ENCODE peak calls at places on chromosomes 2 and 18, in six cellular contexts. One of them, this sample, is unnamed.

GRCh38 chr18:1995041-1995612 is 576.2 kb downstream of the METTL4 start:
- DNase-seq in HepG2: no peak
- DNase-seq in GM12878: no peak
- DNase-seq in K562: no peak
- DNase-seq in A549: no peak
- DNase-seq in endothelial cell of umbilical vein: no peak
- DNase-seq in this sample: no peak

GRCh38 chr2:64007924-64008323 is 11.3 kb downstream of the VPS54 start:
- DNase-seq in A549: no peak
- DNase-seq in K562: no peak
- DNase-seq in endothelial cell of umbilical vein: no peak
- DNase-seq in GM12878: no peak
- DNase-seq in HepG2: no peak
- DNase-seq in this sample: no peak

GRCh38 chr18:77101410-77102245 is 31.0 kb downstream of the MBP start:
- DNase-seq in HepG2: no peak
- DNase-seq in K562: no peak
- DNase-seq in A549: peak
- DNase-seq in GM12878: peak
- DNase-seq in endothelial cell of umbilical vein: peak
- DNase-seq in this sample: peak

GRCh38 chr2:193818801-193819499 is 1624.2 kb upstream of the TMEFF2 start:
- DNase-seq in K562: no peak
- DNase-seq in HepG2: no peak
- DNase-seq in A549: no peak
- DNase-seq in GM12878: no peak
- DNase-seq in endothelial cell of umbilical vein: peak
- DNase-seq in this sample: no peak

GRCh38 chr2:237677951-237678481 is 50.6 kb downstream of the LRRFIP1 start:
- DNase-seq in HepG2: peak
- DNase-seq in K562: peak
- DNase-seq in A549: no peak
- DNase-seq in endothelial cell of umbilical vein: peak
- DNase-seq in GM12878: no peak
- DNase-seq in this sample: peak

GRCh38 chr18:63454497-63454896 is 22.3 kb upstream of the SERPINB5 start:
- DNase-seq in endothelial cell of umbilical vein: no peak
- DNase-seq in K562: no peak
- DNase-seq in A549: peak
- DNase-seq in GM12878: no peak
- DNase-seq in HepG2: no peak
- DNase-seq in this sample: no peak

GRCh38 chr2:96084006-96084857 is 32.1 kb downstream of the ADRA2B start:
- DNase-seq in A549: no peak
- DNase-seq in GM12878: no peak
- DNase-seq in K562: no peak
- DNase-seq in HepG2: no peak
- DNase-seq in endothelial cell of umbilical vein: no peak
- DNase-seq in this sample: no peak

GRCh38 chr2:231614559-231615057 is 21.9 kb downstream of the TEX44 start:
- DNase-seq in A549: no peak
- DNase-seq in HepG2: no peak
- DNase-seq in K562: no peak
- DNase-seq in endothelial cell of umbilical vein: no peak
- DNase-seq in GM12878: no peak
- DNase-seq in this sample: peak

GRCh38 chr2:64479259-64480198 is 25.6 kb downstream of the LGALSL start:
- DNase-seq in endothelial cell of umbilical vein: no peak
- DNase-seq in GM12878: no peak
- DNase-seq in A549: no peak
- DNase-seq in K562: no peak
- DNase-seq in HepG2: no peak
- DNase-seq in this sample: no peak

GRCh38 chr2:207167129-207167923 is 1.6 kb upstream of the KLF7 start:
- DNase-seq in GM12878: no peak
- DNase-seq in HepG2: peak
- DNase-seq in A549: no peak
- DNase-seq in K562: no peak
- DNase-seq in endothelial cell of umbilical vein: no peak
- DNase-seq in this sample: peak

GRCh38 chr18:71443726-71444480 is 1100.2 kb downstream of the CBLN2 start:
- DNase-seq in endothelial cell of umbilical vein: no peak
- DNase-seq in K562: no peak
- DNase-seq in HepG2: no peak
- DNase-seq in A549: no peak
- DNase-seq in GM12878: no peak
- DNase-seq in this sample: no peak

GRCh38 chr2:191013617-191013875 is 425 bp downstream of the STAT1 start:
- DNase-seq in GM12878: no peak
- DNase-seq in HepG2: no peak
- DNase-seq in endothelial cell of umbilical vein: no peak
- DNase-seq in A549: no peak
- DNase-seq in K562: no peak
- DNase-seq in this sample: no peak

GRCh38 chr2:109712126-109712455 is 82.0 kb upstream of the RGPD5 start:
- DNase-seq in K562: no peak
- DNase-seq in GM12878: no peak
- DNase-seq in endothelial cell of umbilical vein: no peak
- DNase-seq in A549: no peak
- DNase-seq in HepG2: no peak
- DNase-seq in this sample: no peak

GRCh38 chr2:212595036-212595654 is 56.5 kb upstream of the ERBB4 start:
- DNase-seq in GM12878: peak
- DNase-seq in endothelial cell of umbilical vein: no peak
- DNase-seq in A549: peak
- DNase-seq in K562: no peak
- DNase-seq in HepG2: peak
- DNase-seq in this sample: peak

GRCh38 chr18:66560092-66560491 is 43.8 kb downstream of the CDH19 start:
- DNase-seq in endothelial cell of umbilical vein: peak
- DNase-seq in HepG2: peak
- DNase-seq in GM12878: no peak
- DNase-seq in K562: no peak
- DNase-seq in A549: peak
- DNase-seq in this sample: peak

GRCh38 chr18:62506495-62507143 is 16.2 kb upstream of the ZCCHC2 start:
- DNase-seq in endothelial cell of umbilical vein: no peak
- DNase-seq in K562: no peak
- DNase-seq in A549: no peak
- DNase-seq in GM12878: no peak
- DNase-seq in HepG2: no peak
- DNase-seq in this sample: no peak

GRCh38 chr2:111213877-111214276 is 93.2 kb downstream of the BCL2L11 start:
- DNase-seq in GM12878: no peak
- DNase-seq in K562: no peak
- DNase-seq in endothelial cell of umbilical vein: no peak
- DNase-seq in A549: no peak
- DNase-seq in HepG2: no peak
- DNase-seq in this sample: no peak

GRCh38 chr2:26710174-26710573 is 17.7 kb downstream of the KCNK3 start:
- DNase-seq in endothelial cell of umbilical vein: no peak
- DNase-seq in K562: no peak
- DNase-seq in HepG2: no peak
- DNase-seq in GM12878: no peak
- DNase-seq in A549: no peak
- DNase-seq in this sample: no peak

GRCh38 chr18:36650206-36650605 is 178.6 kb downstream of the TPGS2 start:
- DNase-seq in K562: no peak
- DNase-seq in GM12878: no peak
- DNase-seq in A549: no peak
- DNase-seq in HepG2: no peak
- DNase-seq in endothelial cell of umbilical vein: no peak
- DNase-seq in this sample: no peak

GRCh38 chr2:61620244-61621159 is 82.3 kb upstream of the XPO1 start:
- DNase-seq in GM12878: no peak
- DNase-seq in K562: peak
- DNase-seq in HepG2: peak
- DNase-seq in A549: peak
- DNase-seq in endothelial cell of umbilical vein: peak
- DNase-seq in this sample: peak

GRCh38 chr2:145006957-145007672 is 487.2 kb upstream of the ZEB2 start:
- DNase-seq in endothelial cell of umbilical vein: peak
- DNase-seq in GM12878: no peak
- DNase-seq in HepG2: no peak
- DNase-seq in K562: no peak
- DNase-seq in A549: peak
- DNase-seq in this sample: peak

GRCh38 chr2:39541011-39541930 is 104.2 kb upstream of the MAP4K3 start:
- DNase-seq in endothelial cell of umbilical vein: peak
- DNase-seq in GM12878: no peak
- DNase-seq in K562: peak
- DNase-seq in HepG2: peak
- DNase-seq in A549: no peak
- DNase-seq in this sample: no peak

GRCh38 chr2:100124746-100125145 is 17.6 kb downstream of the AFF3 start:
- DNase-seq in endothelial cell of umbilical vein: no peak
- DNase-seq in A549: peak
- DNase-seq in K562: no peak
- DNase-seq in GM12878: no peak
- DNase-seq in HepG2: no peak
- DNase-seq in this sample: no peak

DNA sequence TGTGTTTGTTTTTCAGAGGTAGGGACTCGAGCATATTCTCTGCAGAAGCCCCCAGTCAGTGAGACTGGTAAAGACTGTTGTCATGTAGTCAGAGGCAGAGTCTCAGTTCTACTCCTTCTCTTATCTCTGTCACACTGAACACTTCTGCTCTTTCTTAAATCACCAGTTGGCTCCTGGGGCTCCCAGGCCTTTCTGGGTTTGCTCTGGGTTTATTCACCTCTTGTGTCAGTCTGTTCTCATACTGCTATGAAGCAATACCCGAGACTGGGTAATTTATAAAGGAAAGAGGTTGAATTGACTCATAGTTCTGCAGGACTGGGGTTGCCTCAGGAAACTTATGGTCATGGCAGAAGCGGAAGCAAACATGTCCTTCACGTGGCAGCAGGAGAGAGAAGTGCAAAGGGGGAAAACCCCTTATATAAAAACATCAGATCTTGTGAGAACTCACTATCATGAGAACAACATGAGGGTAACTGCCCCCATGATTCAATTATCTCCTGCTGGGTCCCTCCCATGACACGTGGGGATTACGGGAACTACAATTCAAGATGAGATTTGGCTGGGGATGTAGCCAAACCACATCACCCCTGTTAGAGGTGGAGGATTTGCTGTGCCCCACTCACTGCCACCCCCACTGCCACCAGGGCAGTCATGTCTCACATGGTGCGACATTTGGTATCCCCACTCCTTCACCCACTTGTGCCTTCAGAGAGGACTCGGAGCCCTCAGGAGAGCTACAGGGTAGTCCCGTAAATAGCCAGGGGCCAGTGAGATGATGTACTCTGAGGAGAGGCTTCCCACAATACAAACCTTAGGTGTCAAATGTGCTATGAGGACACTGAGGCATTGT is 35.9 kb downstream of the CDC42EP3 start:
- DNase-seq in A549: no peak
- DNase-seq in GM12878: peak
- DNase-seq in endothelial cell of umbilical vein: peak
- DNase-seq in K562: no peak
- DNase-seq in HepG2: no peak
- DNase-seq in this sample: peak
- TF ChIP-seq MYC in A549: no peak
- TF ChIP-seq MYC in GM12878: no peak
- TF ChIP-seq MYC in endothelial cell of umbilical vein: no peak
- TF ChIP-seq MYC in K562: no peak
- TF ChIP-seq MYC in HepG2: no peak
- TF ChIP-seq MYC in this sample: peak

GRCh38 chr18:12657849-12658829 is at the start of gene SPIRE1:
- DNase-seq in GM12878: no peak
- DNase-seq in A549: peak
- DNase-seq in HepG2: peak
- DNase-seq in endothelial cell of umbilical vein: peak
- DNase-seq in K562: peak
- DNase-seq in this sample: peak
- TF ChIP-seq MAX in GM12878: no peak
- TF ChIP-seq MAX in A549: peak
- TF ChIP-seq MAX in HepG2: peak
- TF ChIP-seq MAX in endothelial cell of umbilical vein: no peak
- TF ChIP-seq MAX in K562: no peak
- TF ChIP-seq MAX in this sample: no peak

GRCh38 chr2:238790126-238790820 is 57.6 kb upstream of the TWIST2 start:
- DNase-seq in HepG2: no peak
- DNase-seq in A549: no peak
- DNase-seq in K562: no peak
- DNase-seq in endothelial cell of umbilical vein: no peak
- DNase-seq in GM12878: no peak
- DNase-seq in this sample: no peak
- TF ChIP-seq MYC in HepG2: no peak
- TF ChIP-seq MYC in A549: no peak
- TF ChIP-seq MYC in K562: no peak
- TF ChIP-seq MYC in endothelial cell of umbilical vein: no peak
- TF ChIP-seq MYC in GM12878: no peak
- TF ChIP-seq MYC in this sample: no peak

GRCh38 chr2:44479127-44479887 is 117.6 kb downstream of the CAMKMT start:
- DNase-seq in HepG2: peak
- DNase-seq in endothelial cell of umbilical vein: peak
- DNase-seq in GM12878: peak
- DNase-seq in K562: peak
- DNase-seq in A549: peak
- DNase-seq in this sample: peak
- TF ChIP-seq MAX in HepG2: no peak
- TF ChIP-seq MAX in endothelial cell of umbilical vein: no peak
- TF ChIP-seq MAX in GM12878: no peak
- TF ChIP-seq MAX in K562: no peak
- TF ChIP-seq MAX in A549: no peak
- TF ChIP-seq MAX in this sample: peak

DNA sequence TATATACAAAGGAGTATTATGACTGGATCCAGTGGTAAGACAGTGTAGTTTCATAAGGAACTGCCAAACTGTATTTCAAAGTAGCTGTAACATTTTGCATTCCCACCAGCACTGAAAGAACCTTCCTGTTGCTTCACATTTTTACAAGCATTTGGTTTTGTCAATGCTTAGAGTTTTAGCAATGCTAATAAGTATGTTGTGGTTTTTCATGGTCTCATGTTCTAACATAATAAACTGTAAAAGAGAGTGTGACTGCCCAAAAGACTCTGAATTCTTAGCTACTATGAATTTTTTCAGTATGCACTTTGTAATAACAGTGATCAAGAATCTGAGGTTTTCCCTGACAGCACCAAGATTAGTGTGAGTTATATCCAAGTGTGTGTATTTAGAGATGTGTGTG is 604.2 kb downstream of the XIRP2 start:
- DNase-seq in endothelial cell of umbilical vein: no peak
- DNase-seq in GM12878: no peak
- DNase-seq in HepG2: no peak
- DNase-seq in K562: no peak
- DNase-seq in A549: no peak
- DNase-seq in this sample: no peak
- TF ChIP-seq MYC in endothelial cell of umbilical vein: no peak
- TF ChIP-seq MYC in GM12878: no peak
- TF ChIP-seq MYC in HepG2: no peak
- TF ChIP-seq MYC in K562: no peak
- TF ChIP-seq MYC in A549: no peak
- TF ChIP-seq MYC in this sample: no peak